ENCODE peak calls at places on chromosomes 2 and 18, in eight cellular contexts. One of them, this sample, is unnamed.

GRCh38 chr18:5058768-5059539 is 138.1 kb downstream of the AKAIN1 start:
- DNase-seq in HFFc6: no peak
- DNase-seq in kidney: no peak
- DNase-seq in upper lobe of left lung: no peak
- DNase-seq in nephron progenitor cell: no peak
- DNase-seq in WTC11: no peak
- DNase-seq in psoas muscle: no peak
- DNase-seq in mesothelial cell of epicardium: no peak
- DNase-seq in this sample: peak; percentile 31

GRCh38 chr2:28643911-28644334 is 107.7 kb upstream of the PPP1CB start:
- DNase-seq in HFFc6: peak; percentile 87
- DNase-seq in kidney: no peak
- DNase-seq in upper lobe of left lung: no peak
- DNase-seq in nephron progenitor cell: no peak
- DNase-seq in WTC11: no peak
- DNase-seq in psoas muscle: no peak
- DNase-seq in mesothelial cell of epicardium: no peak
- DNase-seq in this sample: no peak

GRCh38 chr18:46641917-46642316 is 15.1 kb downstream of the LOXHD1 start:
- DNase-seq in HFFc6: no peak
- DNase-seq in kidney: no peak
- DNase-seq in upper lobe of left lung: no peak
- DNase-seq in nephron progenitor cell: no peak
- DNase-seq in WTC11: no peak
- DNase-seq in psoas muscle: no peak
- DNase-seq in mesothelial cell of epicardium: no peak
- DNase-seq in this sample: no peak

GRCh38 chr2:84631047-84631446 is 114.7 kb downstream of the DNAH6 start:
- DNase-seq in HFFc6: peak; percentile 54
- DNase-seq in kidney: no peak
- DNase-seq in upper lobe of left lung: no peak
- DNase-seq in nephron progenitor cell: peak; percentile 2
- DNase-seq in WTC11: no peak
- DNase-seq in psoas muscle: no peak
- DNase-seq in mesothelial cell of epicardium: no peak
- DNase-seq in this sample: peak; percentile 15

GRCh38 chr2:8494589-8494988 is 187.3 kb upstream of the ID2 start:
- DNase-seq in HFFc6: no peak
- DNase-seq in kidney: peak; percentile 86
- DNase-seq in upper lobe of left lung: no peak
- DNase-seq in nephron progenitor cell: no peak
- DNase-seq in WTC11: no peak
- DNase-seq in psoas muscle: no peak
- DNase-seq in mesothelial cell of epicardium: no peak
- DNase-seq in this sample: no peak

GRCh38 chr2:33620-34019 is 12.7 kb downstream of the FAM110C start:
- DNase-seq in HFFc6: no peak
- DNase-seq in kidney: no peak
- DNase-seq in upper lobe of left lung: no peak
- DNase-seq in nephron progenitor cell: no peak
- DNase-seq in WTC11: no peak
- DNase-seq in psoas muscle: no peak
- DNase-seq in mesothelial cell of epicardium: no peak
- DNase-seq in this sample: no peak

GRCh38 chr2:89763581-89764485 is 1072.4 kb downstream of the RPIA start:
- DNase-seq in HFFc6: no peak
- DNase-seq in kidney: peak; percentile 82
- DNase-seq in upper lobe of left lung: peak; percentile 76
- DNase-seq in nephron progenitor cell: no peak
- DNase-seq in WTC11: no peak
- DNase-seq in psoas muscle: peak; percentile 15
- DNase-seq in mesothelial cell of epicardium: peak; percentile 22
- DNase-seq in this sample: peak; percentile 13

GRCh38 chr2:118763797-118764196 is 83.7 kb downstream of the EN1 start:
- DNase-seq in HFFc6: no peak
- DNase-seq in kidney: no peak
- DNase-seq in upper lobe of left lung: no peak
- DNase-seq in nephron progenitor cell: no peak
- DNase-seq in WTC11: peak; percentile 40
- DNase-seq in psoas muscle: no peak
- DNase-seq in mesothelial cell of epicardium: no peak
- DNase-seq in this sample: no peak

GRCh38 chr2:226583715-226584114 is 215.9 kb downstream of the IRS1 start:
- DNase-seq in HFFc6: peak; percentile 82
- DNase-seq in kidney: no peak
- DNase-seq in upper lobe of left lung: no peak
- DNase-seq in nephron progenitor cell: no peak
- DNase-seq in WTC11: no peak
- DNase-seq in psoas muscle: no peak
- DNase-seq in mesothelial cell of epicardium: no peak
- DNase-seq in this sample: no peak

GRCh38 chr2:9199716-9200633 is 6.6 kb upstream of the ASAP2 start:
- DNase-seq in HFFc6: peak; percentile 58
- DNase-seq in kidney: no peak
- DNase-seq in upper lobe of left lung: no peak
- DNase-seq in nephron progenitor cell: no peak
- DNase-seq in WTC11: no peak
- DNase-seq in psoas muscle: no peak
- DNase-seq in mesothelial cell of epicardium: no peak
- DNase-seq in this sample: no peak

GRCh38 chr2:102129956-102130650 is 12.4 kb upstream of the IL1R1 start:
- DNase-seq in HFFc6: no peak
- DNase-seq in kidney: no peak
- DNase-seq in upper lobe of left lung: no peak
- DNase-seq in nephron progenitor cell: no peak
- DNase-seq in WTC11: no peak
- DNase-seq in psoas muscle: no peak
- DNase-seq in mesothelial cell of epicardium: no peak
- DNase-seq in this sample: no peak

GRCh38 chr2:204015118-204015842 is 78.7 kb downstream of the ICOS start:
- DNase-seq in HFFc6: no peak
- DNase-seq in kidney: no peak
- DNase-seq in upper lobe of left lung: no peak
- DNase-seq in nephron progenitor cell: no peak
- DNase-seq in WTC11: no peak
- DNase-seq in psoas muscle: no peak
- DNase-seq in mesothelial cell of epicardium: no peak
- DNase-seq in this sample: no peak

GRCh38 chr2:63698825-63699548 is 110.2 kb downstream of the MDH1 start:
- DNase-seq in HFFc6: peak; percentile 90
- DNase-seq in kidney: peak; percentile 71
- DNase-seq in upper lobe of left lung: no peak
- DNase-seq in nephron progenitor cell: no peak
- DNase-seq in WTC11: peak; percentile 52
- DNase-seq in psoas muscle: peak; percentile 52
- DNase-seq in mesothelial cell of epicardium: no peak
- DNase-seq in this sample: peak; percentile 41

GRCh38 chr2:232444409-232445148 is 11.4 kb upstream of the ALPI start:
- DNase-seq in HFFc6: peak; percentile 69
- DNase-seq in kidney: no peak
- DNase-seq in upper lobe of left lung: peak; percentile 61
- DNase-seq in nephron progenitor cell: peak; percentile 56
- DNase-seq in WTC11: peak; percentile 71
- DNase-seq in psoas muscle: peak; percentile 50
- DNase-seq in mesothelial cell of epicardium: no peak
- DNase-seq in this sample: peak; percentile 75

GRCh38 chr2:189218236-189218635 is 38.7 kb upstream of the COL5A2 start:
- DNase-seq in HFFc6: no peak
- DNase-seq in kidney: no peak
- DNase-seq in upper lobe of left lung: no peak
- DNase-seq in nephron progenitor cell: no peak
- DNase-seq in WTC11: no peak
- DNase-seq in psoas muscle: no peak
- DNase-seq in mesothelial cell of epicardium: no peak
- DNase-seq in this sample: no peak

GRCh38 chr2:136917281-136917680 is 151.9 kb downstream of the THSD7B start:
- DNase-seq in HFFc6: no peak
- DNase-seq in kidney: no peak
- DNase-seq in upper lobe of left lung: no peak
- DNase-seq in nephron progenitor cell: no peak
- DNase-seq in WTC11: no peak
- DNase-seq in psoas muscle: no peak
- DNase-seq in mesothelial cell of epicardium: no peak
- DNase-seq in this sample: no peak

GRCh38 chr2:201500534-201500933 is 49.0 kb downstream of the STRADB start:
- DNase-seq in HFFc6: peak; percentile 57
- DNase-seq in kidney: no peak
- DNase-seq in upper lobe of left lung: no peak
- DNase-seq in nephron progenitor cell: no peak
- DNase-seq in WTC11: no peak
- DNase-seq in psoas muscle: no peak
- DNase-seq in mesothelial cell of epicardium: no peak
- DNase-seq in this sample: no peak

GRCh38 chr2:29562319-29562718 is 359.1 kb downstream of the ALK start:
- DNase-seq in HFFc6: no peak
- DNase-seq in kidney: no peak
- DNase-seq in upper lobe of left lung: no peak
- DNase-seq in nephron progenitor cell: no peak
- DNase-seq in WTC11: no peak
- DNase-seq in psoas muscle: no peak
- DNase-seq in mesothelial cell of epicardium: no peak
- DNase-seq in this sample: no peak

GRCh38 chr2:236102971-236103370 is 65.2 kb downstream of the GBX2 start:
- DNase-seq in HFFc6: no peak
- DNase-seq in kidney: peak; percentile 55
- DNase-seq in upper lobe of left lung: no peak
- DNase-seq in nephron progenitor cell: no peak
- DNase-seq in WTC11: no peak
- DNase-seq in psoas muscle: no peak
- DNase-seq in mesothelial cell of epicardium: no peak
- DNase-seq in this sample: no peak

DNA sequence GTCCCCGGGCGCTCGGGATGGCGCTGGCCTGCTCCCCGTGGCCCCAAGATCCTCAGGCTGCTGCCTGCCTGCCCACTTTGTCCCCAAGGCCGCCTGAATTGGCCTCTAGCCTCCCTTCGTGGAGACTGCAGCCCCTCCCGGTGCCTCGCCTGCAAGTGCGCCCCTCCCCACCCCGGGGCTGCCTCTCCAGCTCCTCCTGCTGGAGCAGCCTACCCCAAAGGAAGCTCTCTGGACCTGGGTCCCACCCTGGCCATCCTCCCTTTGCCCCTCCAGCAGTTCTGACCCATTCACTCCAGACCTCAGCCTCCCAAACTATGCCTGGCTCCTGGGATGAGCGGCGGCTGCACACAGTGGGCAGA is 6.2 kb downstream of the ESPNL start:
- DNase-seq in HFFc6: no peak
- DNase-seq in kidney: peak; percentile 45
- DNase-seq in upper lobe of left lung: no peak
- DNase-seq in nephron progenitor cell: no peak
- DNase-seq in WTC11: peak; percentile 41
- DNase-seq in psoas muscle: no peak
- DNase-seq in mesothelial cell of epicardium: no peak
- DNase-seq in this sample: no peak
- TF ChIP-seq CTCF in HFFc6: no peak
- TF ChIP-seq CTCF in kidney: no peak
- TF ChIP-seq CTCF in upper lobe of left lung: no peak
- TF ChIP-seq CTCF in nephron progenitor cell: no peak
- TF ChIP-seq CTCF in WTC11: no peak
- TF ChIP-seq CTCF in psoas muscle: no peak
- TF ChIP-seq CTCF in mesothelial cell of epicardium: no peak
- TF ChIP-seq CTCF in this sample: no peak

DNA sequence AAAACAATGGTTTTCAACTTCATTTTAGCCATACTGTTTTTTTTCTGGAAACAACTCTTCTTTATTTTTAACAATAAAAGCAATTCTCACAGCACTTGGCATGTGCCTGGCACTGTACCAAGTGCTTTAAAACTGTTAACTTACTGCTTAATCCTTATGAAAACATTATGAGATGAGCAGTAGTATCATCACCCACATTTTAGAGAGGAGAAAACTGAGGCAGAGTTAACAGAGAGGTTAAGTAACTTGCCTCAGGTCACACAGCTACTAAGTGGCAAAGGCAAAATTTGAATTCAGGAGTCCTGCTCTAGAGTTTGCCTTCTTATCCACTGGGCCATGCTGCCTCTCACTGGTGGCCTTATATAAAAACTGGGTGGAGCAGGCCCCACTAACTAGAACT is 23.2 kb downstream of the CTIF start:
- DNase-seq in HFFc6: no peak
- DNase-seq in kidney: peak; percentile 6
- DNase-seq in upper lobe of left lung: no peak
- DNase-seq in nephron progenitor cell: no peak
- DNase-seq in WTC11: no peak
- DNase-seq in psoas muscle: no peak
- DNase-seq in mesothelial cell of epicardium: no peak
- DNase-seq in this sample: no peak
- TF ChIP-seq CTCF in HFFc6: no peak
- TF ChIP-seq CTCF in kidney: no peak
- TF ChIP-seq CTCF in upper lobe of left lung: no peak
- TF ChIP-seq CTCF in nephron progenitor cell: no peak
- TF ChIP-seq CTCF in WTC11: no peak
- TF ChIP-seq CTCF in psoas muscle: no peak
- TF ChIP-seq CTCF in mesothelial cell of epicardium: no peak
- TF ChIP-seq CTCF in this sample: no peak

GRCh38 chr2:135002836-135003235 is 44.4 kb downstream of the MAP3K19 start:
- DNase-seq in HFFc6: no peak
- DNase-seq in kidney: no peak
- DNase-seq in upper lobe of left lung: no peak
- DNase-seq in nephron progenitor cell: no peak
- DNase-seq in WTC11: no peak
- DNase-seq in psoas muscle: no peak
- DNase-seq in mesothelial cell of epicardium: no peak
- DNase-seq in this sample: no peak

GRCh38 chr2:135005753-135006152 is 41.5 kb downstream of the MAP3K19 start:
- DNase-seq in HFFc6: no peak
- DNase-seq in kidney: no peak
- DNase-seq in upper lobe of left lung: no peak
- DNase-seq in nephron progenitor cell: no peak
- DNase-seq in WTC11: no peak
- DNase-seq in psoas muscle: no peak
- DNase-seq in mesothelial cell of epicardium: no peak
- DNase-seq in this sample: no peak

GRCh38 chr2:134999536-134999935 is 47.7 kb downstream of the MAP3K19 start:
- DNase-seq in HFFc6: no peak
- DNase-seq in kidney: no peak
- DNase-seq in upper lobe of left lung: no peak
- DNase-seq in nephron progenitor cell: no peak
- DNase-seq in WTC11: no peak
- DNase-seq in psoas muscle: no peak
- DNase-seq in mesothelial cell of epicardium: no peak
- DNase-seq in this sample: no peak

GRCh38 chr2:135009339-135009738 is 37.9 kb downstream of the MAP3K19 start:
- DNase-seq in HFFc6: no peak
- DNase-seq in kidney: no peak
- DNase-seq in upper lobe of left lung: no peak
- DNase-seq in nephron progenitor cell: no peak
- DNase-seq in WTC11: no peak
- DNase-seq in psoas muscle: no peak
- DNase-seq in mesothelial cell of epicardium: no peak
- DNase-seq in this sample: no peak

GRCh38 chr2:135004005-135004746 is 43.1 kb downstream of the MAP3K19 start:
- DNase-seq in HFFc6: peak; percentile 74
- DNase-seq in kidney: peak; percentile 83
- DNase-seq in upper lobe of left lung: peak; percentile 90
- DNase-seq in nephron progenitor cell: peak; percentile 78
- DNase-seq in WTC11: peak; percentile 81
- DNase-seq in psoas muscle: peak; percentile 69
- DNase-seq in mesothelial cell of epicardium: peak; percentile 56
- DNase-seq in this sample: peak; percentile 82
- TF ChIP-seq CTCF in HFFc6: peak; percentile 94
- TF ChIP-seq CTCF in kidney: peak; percentile 89
- TF ChIP-seq CTCF in upper lobe of left lung: peak; percentile 79
- TF ChIP-seq CTCF in nephron progenitor cell: peak; percentile 93
- TF ChIP-seq CTCF in WTC11: peak; percentile 75
- TF ChIP-seq CTCF in psoas muscle: peak; percentile 91
- TF ChIP-seq CTCF in mesothelial cell of epicardium: peak; percentile 59
- TF ChIP-seq CTCF in this sample: peak; percentile 94

GRCh38 chr2:218722876-218723477 is 12.3 kb downstream of the TTLL4 start:
- DNase-seq in HFFc6: no peak
- DNase-seq in kidney: no peak
- DNase-seq in upper lobe of left lung: no peak
- DNase-seq in nephron progenitor cell: no peak
- DNase-seq in WTC11: no peak
- DNase-seq in psoas muscle: no peak
- DNase-seq in mesothelial cell of epicardium: no peak
- DNase-seq in this sample: no peak
- TF ChIP-seq CTCF in HFFc6: no peak
- TF ChIP-seq CTCF in kidney: no peak
- TF ChIP-seq CTCF in upper lobe of left lung: no peak
- TF ChIP-seq CTCF in nephron progenitor cell: no peak
- TF ChIP-seq CTCF in WTC11: no peak
- TF ChIP-seq CTCF in psoas muscle: no peak
- TF ChIP-seq CTCF in mesothelial cell of epicardium: no peak
- TF ChIP-seq CTCF in this sample: no peak

This sample was measured in GM10248.